ENCODE peak calls at places on chromosomes 11 and 22, in eight cellular contexts. O is mucosa of descending colon, X is AG10803, Z is uterus, N is fibroblast of mammary gland, V is heart right ventricle, A is dorsolateral prefrontal cortex, K is A549. H is an unnamed sample.

GRCh38 chr11:76617553-76618265 is 52.8 kb downstream of the LRRC32 start:
- DNase-seq in O (no peak), A (no peak), Z (no peak), K (no peak), V (no peak), N (peak), X (peak), H (peak)

GRCh38 chr11:15073361-15074205 is at the start of gene CALCB:
- DNase-seq in X (peak), A (peak), N (peak), K (peak), Z (no peak), V (no peak), O (no peak), H (peak)

GRCh38 chr11:112901904-112902303 is 59.3 kb upstream of the NCAM1 start:
- DNase-seq in Z (no peak), K (no peak), A (no peak), O (no peak), X (no peak), V (no peak), N (no peak), H (no peak)

GRCh38 chr11:22597062-22597461 is 28.6 kb downstream of the FANCF start:
- DNase-seq in X (no peak), N (no peak), A (no peak), K (no peak), O (no peak), V (no peak), Z (no peak), H (no peak)

GRCh38 chr11:29018631-29019030 is 910.4 kb downstream of the METTL15 start:
- DNase-seq in A (no peak), O (no peak), N (peak), X (peak), Z (no peak), K (peak), V (no peak), H (peak)

GRCh38 chr11:57641426-57641825 is 8.3 kb downstream of the YPEL4 start:
- DNase-seq in X (peak), N (peak), A (no peak), Z (no peak), V (no peak), K (peak), O (no peak), H (peak)

GRCh38 chr11:27084407-27084985 is 43.9 kb downstream of the BBOX1 start:
- DNase-seq in N (no peak), K (no peak), V (no peak), O (no peak), A (no peak), Z (no peak), X (peak), H (peak)

GRCh38 chr11:1832181-1832988 is 2.4 kb upstream of the SYT8 start:
- DNase-seq in N (no peak), Z (no peak), O (peak), K (peak), A (no peak), X (peak), V (peak), H (peak)

GRCh38 chr11:22920939-22921565 is 60.8 kb upstream of the CCDC179 start:
- DNase-seq in X (peak), Z (no peak), A (no peak), K (peak), V (no peak), O (no peak), N (peak), H (peak)

GRCh38 chr11:26958650-26959049 is 35.3 kb upstream of the FIBIN start:
- DNase-seq in A (no peak), Z (no peak), O (no peak), X (no peak), K (no peak), V (no peak), N (no peak), H (no peak)

GRCh38 chr11:115911656-115912055 is 407.4 kb upstream of the CADM1 start:
- DNase-seq in V (no peak), A (no peak), N (no peak), O (no peak), Z (no peak), K (no peak), X (no peak), H (no peak)

GRCh38 chr11:76543006-76543703 is 98.3 kb downstream of the EMSY start:
- DNase-seq in Z (no peak), N (peak), K (no peak), A (no peak), O (no peak), X (no peak), V (peak), H (no peak)

GRCh38 chr11:46966773-46967172 is 30.2 kb downstream of the CSTPP1 start:
- DNase-seq in K (no peak), X (no peak), A (no peak), Z (no peak), N (no peak), O (no peak), V (no peak), H (no peak)

GRCh38 chr11:11772865-11773515 is 68.8 kb upstream of the USP47 start:
- DNase-seq in A (no peak), Z (no peak), V (no peak), K (no peak), X (no peak), N (no peak), O (no peak), H (no peak)

GRCh38 chr22:50007057-50007511 is 5.5 kb downstream of the IL17REL start:
- DNase-seq in A (no peak), O (no peak), K (no peak), N (no peak), V (no peak), X (no peak), Z (no peak), H (no peak)

GRCh38 chr11:20444537-20444936 is 57.0 kb downstream of the PRMT3 start:
- DNase-seq in O (no peak), Z (no peak), X (no peak), A (no peak), N (no peak), V (no peak), K (no peak), H (no peak)

GRCh38 chr11:3840870-3841425 is at the start of gene RHOG:
- DNase-seq in O (peak), K (peak), V (peak), Z (peak), N (peak), X (peak), A (peak), H (peak)

GRCh38 chr11:115645631-115646271 is 141.5 kb upstream of the CADM1 start:
- DNase-seq in K (no peak), O (no peak), Z (no peak), X (no peak), A (peak), N (no peak), V (peak), H (no peak)

GRCh38 chr11:32817181-32817842 is 12.4 kb upstream of the PRRG4 start:
- DNase-seq in O (no peak), V (no peak), Z (no peak), A (no peak), N (peak), K (no peak), X (no peak), H (peak)

GRCh38 chr11:133506023-133506422 is 26.3 kb downstream of the OPCML start:
- DNase-seq in K (no peak), Z (no peak), O (no peak), X (no peak), A (no peak), N (no peak), V (no peak), H (no peak)

GRCh38 chr11:121482231-121483129 is 29.7 kb upstream of the SORL1-AS1 start:
- DNase-seq in Z (no peak), K (no peak), O (no peak), N (no peak), V (no peak), A (no peak), X (no peak), H (no peak)

GRCh38 chr11:75597636-75598035 is 35.6 kb downstream of the SERPINH1 start:
- DNase-seq in Z (no peak), N (peak), V (no peak), X (no peak), A (no peak), O (no peak), K (peak), H (no peak)

GRCh38 chr22:36465232-36466021 is 16.0 kb downstream of the TXN2 start:
- DNase-seq in K (peak), A (no peak), O (peak), N (peak), X (peak), V (peak), Z (peak), H (peak)

GRCh38 chr11:20669833-20670684 is 673 bp downstream of the NELL1 start:
- DNase-seq in V (no peak), Z (no peak), O (no peak), K (no peak), X (no peak), A (peak), N (no peak), H (no peak)

GRCh38 chr11:63951779-63952536 is 13.2 kb downstream of the NAA40 start:
- DNase-seq in K (no peak), X (no peak), V (no peak), A (no peak), Z (no peak), O (no peak), N (no peak), H (no peak)

GRCh38 chr11:46051102-46051501 is 70.2 kb downstream of the PHF21A start:
- DNase-seq in N (no peak), K (no peak), Z (no peak), X (no peak), A (no peak), O (no peak), V (no peak), H (no peak)

GRCh38 chr22:22398530-22399327 is 109.8 kb downstream of the ZNF280B start:
- DNase-seq in X (no peak), K (no peak), V (no peak), A (no peak), N (no peak), Z (no peak), O (no peak), H (no peak)

GRCh38 chr11:102495161-102496042 is 35.1 kb downstream of the MMP7 start:
- DNase-seq in N (peak), V (no peak), X (peak), Z (peak), K (peak), O (no peak), A (no peak), H (peak)

GRCh38 chr22:40084246-40084645 is 89.5 kb downstream of the FAM83F start:
- DNase-seq in Z (no peak), N (no peak), X (no peak), O (no peak), K (no peak), A (no peak), V (no peak), H (no peak)

GRCh38 chr11:2549491-2549875 is 104.7 kb downstream of the KCNQ1 start:
- DNase-seq in N (no peak), O (no peak), X (no peak), V (no peak), K (no peak), A (peak), Z (no peak), H (no peak)

GRCh38 chr11:94767701-94768601 is at the start of gene AMOTL1:
- DNase-seq in K (peak), A (peak), O (peak), V (peak), N (peak), Z (peak), X (peak), H (peak)

GRCh38 chr11:68903631-68904457 is at the start of the genes IGHMBP2 and MRPL21:
- DNase-seq in V (peak), A (peak), Z (peak), X (peak), N (peak), K (peak), O (peak), H (peak)

GRCh38 chr11:1099519-1100355 is 25.1 kb downstream of the MUC2 start:
- DNase-seq in K (no peak), X (no peak), O (peak), V (no peak), Z (no peak), N (no peak), A (no peak), H (no peak)

GRCh38 chr11:15189646-15190365 is 75.1 kb downstream of the INSC start:
- DNase-seq in O (no peak), N (peak), K (no peak), V (no peak), Z (no peak), X (peak), A (no peak), H (peak)

GRCh38 chr11:100681064-100681502 is 6.0 kb upstream of the ARHGAP42 start:
- DNase-seq in K (peak), V (peak), X (peak), A (no peak), O (peak), Z (peak), N (peak), H (peak)

GRCh38 chr11:43212279-43212678 is 99.5 kb upstream of the API5 start:
- DNase-seq in A (no peak), Z (no peak), K (no peak), X (no peak), N (no peak), V (no peak), O (no peak), H (no peak)

GRCh38 chr11:65870706-65871681 is 1.6 kb downstream of the EFEMP2 start:
- DNase-seq in A (no peak), X (peak), N (no peak), Z (no peak), K (no peak), O (peak), V (peak), H (no peak)

DNA sequence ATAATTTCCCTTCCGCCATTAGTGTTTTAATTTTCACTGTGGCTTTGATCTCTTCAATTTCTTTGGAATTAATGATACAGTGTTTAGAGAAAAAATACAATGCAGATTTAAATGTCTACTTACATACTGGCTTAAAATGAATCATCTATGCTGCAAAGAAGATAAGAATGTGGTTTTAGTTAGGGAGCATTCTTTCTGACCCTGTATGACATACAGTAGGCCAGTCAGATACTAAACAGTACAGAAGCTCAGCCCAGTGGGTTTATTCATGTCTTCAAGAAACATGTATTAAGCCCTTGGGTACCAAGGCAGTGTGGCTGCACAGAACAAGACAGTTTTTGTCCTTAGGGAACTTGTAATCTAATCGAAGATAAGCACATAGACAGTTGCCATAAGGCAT is 268.8 kb downstream of the DDX10 start:
- DNase-seq in A (no peak), X (peak), O (no peak), V (no peak), N (peak), Z (no peak), K (no peak), H (no peak)
- H3K4me3 ChIP-seq in A (no peak), X (no peak), O (no peak), V (no peak), N (no peak), Z (no peak), K (no peak), H (no peak)

GRCh38 chr11:31160504-31161422 is 208.8 kb downstream of the DCDC1 start:
- DNase-seq in Z (no peak), K (peak), A (no peak), O (no peak), X (no peak), N (peak), V (no peak), H (no peak)
- TF ChIP-seq CTCF in Z (peak), K (no peak), A (no peak), O (no peak), X (peak), N (peak), V (peak), H (no peak)

GRCh38 chr11:86063536-86063935 is 5.3 kb downstream of the PICALM start:
- DNase-seq in Z (no peak), X (peak), O (no peak), N (peak), K (no peak), A (no peak), V (no peak), H (peak)
- H3K4me3 ChIP-seq in Z (no peak), X (no peak), O (no peak), N (no peak), K (no peak), A (peak), V (peak), H (no peak)

GRCh38 chr22:26008587-26008986 is 160.7 kb upstream of the SEZ6L start:
- DNase-seq in O (no peak), A (no peak), N (no peak), V (no peak), X (no peak), K (no peak), Z (no peak), H (no peak)
- TF ChIP-seq CTCF in O (no peak), A (no peak), N (no peak), V (no peak), X (no peak), K (no peak), Z (no peak), H (no peak)